ENCODE peak calls at places on chromosomes 4 and X, in nine cellular contexts. One of them, this sample, is unnamed.

GRCh38 chr4:132530846-132531245 is 618.2 kb upstream of the PCDH10 start:
- DNase-seq in activated T-cell treated with anti-CD3 and anti-CD28 coated beads for 4 hours: no peak
- DNase-seq in C1 segment of cervical spinal cord: no peak
- DNase-seq in stimulated activated naive CD4-positive, alpha-beta T cell: no peak
- DNase-seq in AG08395: no peak
- DNase-seq in iris pigment epithelial cell: no peak
- DNase-seq in ascending aorta: no peak
- DNase-seq in dermis microvascular lymphatic vessel endothelial cell: no peak
- DNase-seq in tibial nerve: no peak
- DNase-seq in this sample: no peak

GRCh38 chrX:145816607-145817298 is 876 bp upstream of the SLITRK2 start:
- DNase-seq in iris pigment epithelial cell: no peak
- DNase-seq in tibial nerve: no peak
- DNase-seq in ascending aorta: no peak
- DNase-seq in AG08395: no peak
- DNase-seq in C1 segment of cervical spinal cord: no peak
- DNase-seq in dermis microvascular lymphatic vessel endothelial cell: no peak
- DNase-seq in stimulated activated naive CD4-positive, alpha-beta T cell: no peak
- DNase-seq in activated T-cell treated with anti-CD3 and anti-CD28 coated beads for 4 hours: no peak
- DNase-seq in this sample: no peak

GRCh38 chrX:86887341-86887740 is 630.3 kb upstream of the KLHL4 start:
- DNase-seq in ascending aorta: no peak
- DNase-seq in C1 segment of cervical spinal cord: no peak
- DNase-seq in iris pigment epithelial cell: no peak
- DNase-seq in dermis microvascular lymphatic vessel endothelial cell: no peak
- DNase-seq in AG08395: no peak
- DNase-seq in stimulated activated naive CD4-positive, alpha-beta T cell: no peak
- DNase-seq in tibial nerve: no peak
- DNase-seq in activated T-cell treated with anti-CD3 and anti-CD28 coated beads for 4 hours: no peak
- DNase-seq in this sample: no peak

GRCh38 chrX:13747836-13748235 is 13.3 kb downstream of the OFD1 start:
- DNase-seq in C1 segment of cervical spinal cord: no peak
- DNase-seq in ascending aorta: no peak
- DNase-seq in iris pigment epithelial cell: peak
- DNase-seq in activated T-cell treated with anti-CD3 and anti-CD28 coated beads for 4 hours: peak
- DNase-seq in AG08395: peak
- DNase-seq in stimulated activated naive CD4-positive, alpha-beta T cell: no peak
- DNase-seq in tibial nerve: peak
- DNase-seq in dermis microvascular lymphatic vessel endothelial cell: peak
- DNase-seq in this sample: no peak

GRCh38 chr4:138681000-138681604 is 334.5 kb upstream of the NOCT start:
- DNase-seq in tibial nerve: peak
- DNase-seq in activated T-cell treated with anti-CD3 and anti-CD28 coated beads for 4 hours: peak
- DNase-seq in dermis microvascular lymphatic vessel endothelial cell: peak
- DNase-seq in iris pigment epithelial cell: peak
- DNase-seq in ascending aorta: peak
- DNase-seq in C1 segment of cervical spinal cord: peak
- DNase-seq in stimulated activated naive CD4-positive, alpha-beta T cell: peak
- DNase-seq in AG08395: peak
- DNase-seq in this sample: no peak

GRCh38 chr4:185887125-185887524 is 75.1 kb upstream of the SORBS2 start:
- DNase-seq in AG08395: no peak
- DNase-seq in ascending aorta: no peak
- DNase-seq in stimulated activated naive CD4-positive, alpha-beta T cell: no peak
- DNase-seq in iris pigment epithelial cell: no peak
- DNase-seq in C1 segment of cervical spinal cord: no peak
- DNase-seq in tibial nerve: no peak
- DNase-seq in dermis microvascular lymphatic vessel endothelial cell: no peak
- DNase-seq in activated T-cell treated with anti-CD3 and anti-CD28 coated beads for 4 hours: no peak
- DNase-seq in this sample: no peak

GRCh38 chr4:54783402-54784110 is 125.8 kb downstream of the KIT start:
- DNase-seq in iris pigment epithelial cell: no peak
- DNase-seq in ascending aorta: no peak
- DNase-seq in dermis microvascular lymphatic vessel endothelial cell: no peak
- DNase-seq in stimulated activated naive CD4-positive, alpha-beta T cell: no peak
- DNase-seq in tibial nerve: no peak
- DNase-seq in AG08395: no peak
- DNase-seq in C1 segment of cervical spinal cord: no peak
- DNase-seq in activated T-cell treated with anti-CD3 and anti-CD28 coated beads for 4 hours: no peak
- DNase-seq in this sample: no peak

GRCh38 chr4:33160126-33160525 is 2440.0 kb downstream of the PCDH7 start:
- DNase-seq in C1 segment of cervical spinal cord: no peak
- DNase-seq in tibial nerve: peak
- DNase-seq in dermis microvascular lymphatic vessel endothelial cell: no peak
- DNase-seq in stimulated activated naive CD4-positive, alpha-beta T cell: no peak
- DNase-seq in activated T-cell treated with anti-CD3 and anti-CD28 coated beads for 4 hours: no peak
- DNase-seq in ascending aorta: no peak
- DNase-seq in AG08395: peak
- DNase-seq in iris pigment epithelial cell: peak
- DNase-seq in this sample: no peak

GRCh38 chrX:108261541-108262218 is 170.1 kb downstream of the ATG4A start:
- DNase-seq in AG08395: no peak
- DNase-seq in activated T-cell treated with anti-CD3 and anti-CD28 coated beads for 4 hours: no peak
- DNase-seq in C1 segment of cervical spinal cord: no peak
- DNase-seq in stimulated activated naive CD4-positive, alpha-beta T cell: no peak
- DNase-seq in iris pigment epithelial cell: peak
- DNase-seq in ascending aorta: no peak
- DNase-seq in tibial nerve: no peak
- DNase-seq in dermis microvascular lymphatic vessel endothelial cell: peak
- DNase-seq in this sample: no peak

GRCh38 chrX:79854469-79854868 is 160.1 kb upstream of the TBX22 start:
- DNase-seq in C1 segment of cervical spinal cord: no peak
- DNase-seq in activated T-cell treated with anti-CD3 and anti-CD28 coated beads for 4 hours: no peak
- DNase-seq in dermis microvascular lymphatic vessel endothelial cell: no peak
- DNase-seq in AG08395: no peak
- DNase-seq in iris pigment epithelial cell: no peak
- DNase-seq in tibial nerve: no peak
- DNase-seq in ascending aorta: no peak
- DNase-seq in stimulated activated naive CD4-positive, alpha-beta T cell: no peak
- DNase-seq in this sample: no peak

GRCh38 chr4:120723986-120724385 is 198.5 kb downstream of the PRDM5 start:
- DNase-seq in tibial nerve: no peak
- DNase-seq in AG08395: no peak
- DNase-seq in iris pigment epithelial cell: no peak
- DNase-seq in C1 segment of cervical spinal cord: no peak
- DNase-seq in stimulated activated naive CD4-positive, alpha-beta T cell: no peak
- DNase-seq in dermis microvascular lymphatic vessel endothelial cell: no peak
- DNase-seq in activated T-cell treated with anti-CD3 and anti-CD28 coated beads for 4 hours: no peak
- DNase-seq in ascending aorta: no peak
- DNase-seq in this sample: no peak

GRCh38 chr4:104693601-104694201 is 199.0 kb upstream of the CXXC4 start:
- DNase-seq in stimulated activated naive CD4-positive, alpha-beta T cell: no peak
- DNase-seq in C1 segment of cervical spinal cord: no peak
- DNase-seq in ascending aorta: no peak
- DNase-seq in tibial nerve: no peak
- DNase-seq in activated T-cell treated with anti-CD3 and anti-CD28 coated beads for 4 hours: no peak
- DNase-seq in iris pigment epithelial cell: peak
- DNase-seq in dermis microvascular lymphatic vessel endothelial cell: no peak
- DNase-seq in AG08395: no peak
- DNase-seq in this sample: no peak

GRCh38 chrX:23782455-23782854 is 518 bp upstream of the SAT1 start:
- DNase-seq in AG08395: no peak
- DNase-seq in dermis microvascular lymphatic vessel endothelial cell: peak
- DNase-seq in stimulated activated naive CD4-positive, alpha-beta T cell: no peak
- DNase-seq in C1 segment of cervical spinal cord: no peak
- DNase-seq in tibial nerve: no peak
- DNase-seq in iris pigment epithelial cell: peak
- DNase-seq in ascending aorta: no peak
- DNase-seq in activated T-cell treated with anti-CD3 and anti-CD28 coated beads for 4 hours: no peak
- DNase-seq in this sample: no peak

GRCh38 chrX:111131572-111131971 is 35.6 kb downstream of the PAK3 start:
- DNase-seq in iris pigment epithelial cell: peak
- DNase-seq in activated T-cell treated with anti-CD3 and anti-CD28 coated beads for 4 hours: no peak
- DNase-seq in C1 segment of cervical spinal cord: no peak
- DNase-seq in dermis microvascular lymphatic vessel endothelial cell: no peak
- DNase-seq in ascending aorta: no peak
- DNase-seq in stimulated activated naive CD4-positive, alpha-beta T cell: no peak
- DNase-seq in AG08395: no peak
- DNase-seq in tibial nerve: no peak
- DNase-seq in this sample: no peak

GRCh38 chrX:40434947-40435346 is 145.8 kb upstream of the ATP6AP2 start:
- DNase-seq in AG08395: peak
- DNase-seq in activated T-cell treated with anti-CD3 and anti-CD28 coated beads for 4 hours: no peak
- DNase-seq in stimulated activated naive CD4-positive, alpha-beta T cell: no peak
- DNase-seq in ascending aorta: no peak
- DNase-seq in iris pigment epithelial cell: peak
- DNase-seq in tibial nerve: peak
- DNase-seq in dermis microvascular lymphatic vessel endothelial cell: no peak
- DNase-seq in C1 segment of cervical spinal cord: peak
- DNase-seq in this sample: no peak

GRCh38 chr4:183355405-183355804 is 33.2 kb upstream of the CLDN24 start:
- DNase-seq in AG08395: peak
- DNase-seq in dermis microvascular lymphatic vessel endothelial cell: peak
- DNase-seq in tibial nerve: no peak
- DNase-seq in stimulated activated naive CD4-positive, alpha-beta T cell: no peak
- DNase-seq in activated T-cell treated with anti-CD3 and anti-CD28 coated beads for 4 hours: no peak
- DNase-seq in iris pigment epithelial cell: peak
- DNase-seq in ascending aorta: no peak
- DNase-seq in C1 segment of cervical spinal cord: no peak
- DNase-seq in this sample: no peak

GRCh38 chrX:155888139-155888538 is 7.0 kb downstream of the VAMP7 start:
- DNase-seq in activated T-cell treated with anti-CD3 and anti-CD28 coated beads for 4 hours: no peak
- DNase-seq in stimulated activated naive CD4-positive, alpha-beta T cell: no peak
- DNase-seq in AG08395: peak
- DNase-seq in iris pigment epithelial cell: peak
- DNase-seq in C1 segment of cervical spinal cord: no peak
- DNase-seq in ascending aorta: no peak
- DNase-seq in dermis microvascular lymphatic vessel endothelial cell: no peak
- DNase-seq in tibial nerve: no peak
- DNase-seq in this sample: no peak

GRCh38 chr4:39814403-39815185 is 116.7 kb downstream of the UBE2K start:
- DNase-seq in dermis microvascular lymphatic vessel endothelial cell: no peak
- DNase-seq in C1 segment of cervical spinal cord: no peak
- DNase-seq in stimulated activated naive CD4-positive, alpha-beta T cell: peak
- DNase-seq in tibial nerve: no peak
- DNase-seq in ascending aorta: no peak
- DNase-seq in AG08395: peak
- DNase-seq in activated T-cell treated with anti-CD3 and anti-CD28 coated beads for 4 hours: peak
- DNase-seq in iris pigment epithelial cell: peak
- DNase-seq in this sample: peak

GRCh38 chr4:88283661-88284377 is 542 bp downstream of the PPM1K start:
- DNase-seq in dermis microvascular lymphatic vessel endothelial cell: peak
- DNase-seq in AG08395: peak
- DNase-seq in activated T-cell treated with anti-CD3 and anti-CD28 coated beads for 4 hours: peak
- DNase-seq in ascending aorta: peak
- DNase-seq in stimulated activated naive CD4-positive, alpha-beta T cell: peak
- DNase-seq in tibial nerve: peak
- DNase-seq in iris pigment epithelial cell: peak
- DNase-seq in C1 segment of cervical spinal cord: peak
- DNase-seq in this sample: peak

GRCh38 chr4:155566241-155566823 is 100.3 kb upstream of the GUCY1A1 start:
- DNase-seq in iris pigment epithelial cell: peak
- DNase-seq in tibial nerve: no peak
- DNase-seq in ascending aorta: no peak
- DNase-seq in AG08395: peak
- DNase-seq in stimulated activated naive CD4-positive, alpha-beta T cell: no peak
- DNase-seq in C1 segment of cervical spinal cord: no peak
- DNase-seq in dermis microvascular lymphatic vessel endothelial cell: no peak
- DNase-seq in activated T-cell treated with anti-CD3 and anti-CD28 coated beads for 4 hours: no peak
- DNase-seq in this sample: no peak

GRCh38 chrX:74270393-74270792 is 33.6 kb upstream of the ZCCHC13 start:
- DNase-seq in stimulated activated naive CD4-positive, alpha-beta T cell: no peak
- DNase-seq in AG08395: no peak
- DNase-seq in C1 segment of cervical spinal cord: no peak
- DNase-seq in tibial nerve: no peak
- DNase-seq in dermis microvascular lymphatic vessel endothelial cell: no peak
- DNase-seq in activated T-cell treated with anti-CD3 and anti-CD28 coated beads for 4 hours: no peak
- DNase-seq in ascending aorta: no peak
- DNase-seq in iris pigment epithelial cell: no peak
- DNase-seq in this sample: no peak

GRCh38 chrX:13128104-13128503 is 83.7 kb upstream of the FAM9C start:
- DNase-seq in ascending aorta: no peak
- DNase-seq in activated T-cell treated with anti-CD3 and anti-CD28 coated beads for 4 hours: no peak
- DNase-seq in C1 segment of cervical spinal cord: no peak
- DNase-seq in dermis microvascular lymphatic vessel endothelial cell: no peak
- DNase-seq in stimulated activated naive CD4-positive, alpha-beta T cell: no peak
- DNase-seq in tibial nerve: no peak
- DNase-seq in iris pigment epithelial cell: peak
- DNase-seq in AG08395: peak
- DNase-seq in this sample: no peak

GRCh38 chrX:46228389-46228788 is 316.8 kb downstream of the ZNF674 start:
- DNase-seq in dermis microvascular lymphatic vessel endothelial cell: no peak
- DNase-seq in AG08395: no peak
- DNase-seq in iris pigment epithelial cell: no peak
- DNase-seq in C1 segment of cervical spinal cord: no peak
- DNase-seq in stimulated activated naive CD4-positive, alpha-beta T cell: no peak
- DNase-seq in activated T-cell treated with anti-CD3 and anti-CD28 coated beads for 4 hours: no peak
- DNase-seq in ascending aorta: no peak
- DNase-seq in tibial nerve: no peak
- DNase-seq in this sample: no peak

GRCh38 chr4:47933798-47934197 is 19.4 kb upstream of the NFXL1 start:
- DNase-seq in C1 segment of cervical spinal cord: peak
- DNase-seq in tibial nerve: no peak
- DNase-seq in activated T-cell treated with anti-CD3 and anti-CD28 coated beads for 4 hours: no peak
- DNase-seq in dermis microvascular lymphatic vessel endothelial cell: peak
- DNase-seq in AG08395: peak
- DNase-seq in iris pigment epithelial cell: peak
- DNase-seq in stimulated activated naive CD4-positive, alpha-beta T cell: no peak
- DNase-seq in ascending aorta: no peak
- DNase-seq in this sample: no peak

GRCh38 chr4:118955515-118955914 is 66.9 kb downstream of the SYNPO2 start:
- DNase-seq in C1 segment of cervical spinal cord: no peak
- DNase-seq in AG08395: peak
- DNase-seq in dermis microvascular lymphatic vessel endothelial cell: no peak
- DNase-seq in ascending aorta: no peak
- DNase-seq in activated T-cell treated with anti-CD3 and anti-CD28 coated beads for 4 hours: no peak
- DNase-seq in iris pigment epithelial cell: peak
- DNase-seq in stimulated activated naive CD4-positive, alpha-beta T cell: no peak
- DNase-seq in tibial nerve: no peak
- DNase-seq in this sample: no peak

GRCh38 chr4:3136454-3136853 is 62.0 kb downstream of the HTT start:
- DNase-seq in tibial nerve: no peak
- DNase-seq in AG08395: no peak
- DNase-seq in dermis microvascular lymphatic vessel endothelial cell: peak
- DNase-seq in ascending aorta: no peak
- DNase-seq in iris pigment epithelial cell: peak
- DNase-seq in stimulated activated naive CD4-positive, alpha-beta T cell: no peak
- DNase-seq in C1 segment of cervical spinal cord: no peak
- DNase-seq in activated T-cell treated with anti-CD3 and anti-CD28 coated beads for 4 hours: no peak
- DNase-seq in this sample: no peak

GRCh38 chr4:71941001-71941400 is 90.8 kb upstream of the NPFFR2 start:
- DNase-seq in AG08395: no peak
- DNase-seq in C1 segment of cervical spinal cord: no peak
- DNase-seq in stimulated activated naive CD4-positive, alpha-beta T cell: no peak
- DNase-seq in ascending aorta: no peak
- DNase-seq in dermis microvascular lymphatic vessel endothelial cell: peak
- DNase-seq in iris pigment epithelial cell: peak
- DNase-seq in activated T-cell treated with anti-CD3 and anti-CD28 coated beads for 4 hours: no peak
- DNase-seq in tibial nerve: no peak
- DNase-seq in this sample: no peak

GRCh38 chr4:162506253-162506652 is 342.5 kb upstream of the FSTL5 start:
- DNase-seq in stimulated activated naive CD4-positive, alpha-beta T cell: no peak
- DNase-seq in ascending aorta: no peak
- DNase-seq in C1 segment of cervical spinal cord: no peak
- DNase-seq in AG08395: no peak
- DNase-seq in tibial nerve: no peak
- DNase-seq in activated T-cell treated with anti-CD3 and anti-CD28 coated beads for 4 hours: no peak
- DNase-seq in iris pigment epithelial cell: peak
- DNase-seq in dermis microvascular lymphatic vessel endothelial cell: no peak
- DNase-seq in this sample: no peak

GRCh38 chr4:139532951-139533350 is 23.1 kb downstream of the SETD7 start:
- DNase-seq in iris pigment epithelial cell: no peak
- DNase-seq in tibial nerve: no peak
- DNase-seq in ascending aorta: no peak
- DNase-seq in stimulated activated naive CD4-positive, alpha-beta T cell: no peak
- DNase-seq in activated T-cell treated with anti-CD3 and anti-CD28 coated beads for 4 hours: no peak
- DNase-seq in dermis microvascular lymphatic vessel endothelial cell: no peak
- DNase-seq in C1 segment of cervical spinal cord: no peak
- DNase-seq in AG08395: no peak
- DNase-seq in this sample: no peak

GRCh38 chr4:140080883-140081282 is 73.1 kb downstream of the MAML3 start:
- DNase-seq in iris pigment epithelial cell: no peak
- DNase-seq in AG08395: no peak
- DNase-seq in stimulated activated naive CD4-positive, alpha-beta T cell: no peak
- DNase-seq in tibial nerve: no peak
- DNase-seq in C1 segment of cervical spinal cord: no peak
- DNase-seq in dermis microvascular lymphatic vessel endothelial cell: no peak
- DNase-seq in activated T-cell treated with anti-CD3 and anti-CD28 coated beads for 4 hours: no peak
- DNase-seq in ascending aorta: no peak
- DNase-seq in this sample: no peak

GRCh38 chr4:111208970-111209369 is 586.1 kb upstream of the PITX2 start:
- DNase-seq in AG08395: no peak
- DNase-seq in activated T-cell treated with anti-CD3 and anti-CD28 coated beads for 4 hours: no peak
- DNase-seq in dermis microvascular lymphatic vessel endothelial cell: no peak
- DNase-seq in ascending aorta: no peak
- DNase-seq in iris pigment epithelial cell: no peak
- DNase-seq in stimulated activated naive CD4-positive, alpha-beta T cell: no peak
- DNase-seq in C1 segment of cervical spinal cord: no peak
- DNase-seq in tibial nerve: no peak
- DNase-seq in this sample: no peak

This sample was measured in mesenteric fat pad.